ENCODE peak calls at places on chromosomes 16 and 17, in six cellular contexts. X is T-helper 2 cell; D is thoracic aorta; J is activated T-helper 9 cell treated with anti-CD3 and anti-CD28 coated beads, Interleukin-2, amount 50 U/mL, for 16 hours; F is non-pigmented ciliary epithelial cell; P is G401. W is an unnamed sample.
A peak's percentile ranks its signal among the peaks of the same experiment; 100 is the strongest.

GRCh38 chr17:7992516-7992915 is 9.9 kb upstream of the GUCY2D start:
- DNase-seq in J (no peak), P (no peak), F (peak; percentile 24), D (no peak), X (no peak), W (no peak)

GRCh38 chr17:1762233-1762905 is 509 bp downstream of the SERPINF1 start:
- DNase-seq in D (no peak), X (no peak), J (no peak), F (no peak), P (no peak), W (no peak)

GRCh38 chr17:12729086-12729485 is 60.2 kb upstream of the ARHGAP44 start:
- DNase-seq in J (no peak), P (no peak), D (no peak), F (no peak), X (no peak), W (no peak)

GRCh38 chr16:84541999-84542876 is 37.8 kb upstream of the MEAK7 start:
- DNase-seq in X (no peak), P (no peak), F (no peak), D (no peak), J (no peak), W (no peak)

GRCh38 chr17:55527520-55528118 is 16.4 kb upstream of the SMIM36 start:
- DNase-seq in J (no peak), X (no peak), D (no peak), P (peak; percentile 23), F (no peak), W (no peak)

GRCh38 chr17:15422392-15422957 is 44.9 kb downstream of the CDRT4 start:
- DNase-seq in D (no peak), X (no peak), J (no peak), P (no peak), F (no peak), W (no peak)

GRCh38 chr17:74558882-74559519 is 8.3 kb downstream of the CD300H start:
- DNase-seq in D (no peak), X (no peak), J (no peak), F (no peak), P (no peak), W (no peak)

GRCh38 chr17:74757931-74758845 is 9.8 kb downstream of the NHERF1 start:
- DNase-seq in D (no peak), X (no peak), J (no peak), P (no peak), F (no peak), W (peak; percentile 40)

GRCh38 chr17:77281024-77281903 is 140.5 kb downstream of the SEC14L1 start:
- DNase-seq in X (peak; percentile 62), F (no peak), P (peak; percentile 79), D (no peak), J (peak; percentile 43), W (peak; percentile 79)

GRCh38 chr17:1905190-1905919 is 75.5 kb downstream of the RPA1 start:
- DNase-seq in D (no peak), X (no peak), P (peak; percentile 64), F (no peak), J (no peak), W (peak; percentile 86)

GRCh38 chr17:6098050-6098449 is 27.9 kb downstream of the WSCD1 start:
- DNase-seq in F (no peak), J (no peak), P (no peak), D (no peak), X (no peak), W (no peak)

GRCh38 chr16:61435356-61435755 is 600.9 kb downstream of the CDH8 start:
- DNase-seq in D (no peak), P (no peak), J (no peak), X (no peak), F (no peak), W (no peak)

GRCh38 chr17:29549169-29549935 is 17.5 kb downstream of the ABHD15 start:
- DNase-seq in P (no peak), D (no peak), F (no peak), J (no peak), X (no peak), W (no peak)

W was measured in NCI-H1436.